ENCODE peak calls at places on chromosomes 12 and 14, in nine cellular contexts. W, D, M, K, S, U, H, X and Y are unnamed samples.
A peak's percentile ranks its signal among the peaks of the same experiment; 100 is the strongest.

GRCh38 chr12:132600048-132601032 is 10.0 kb downstream of the LRCOL1 start:
- DNase-seq in X (peak; percentile 44), U (peak; percentile 54), W (peak; percentile 89), M (peak; percentile 16), S (peak; percentile 85), H (peak; percentile 66), K (peak; percentile 78), D (peak; percentile 77), Y (peak; percentile 96)

GRCh38 chr14:72603639-72604038 is 290.3 kb downstream of the DPF3 start:
- DNase-seq in X (peak; percentile 81), S (no peak), H (peak; percentile 84), W (no peak), M (no peak), U (no peak), D (no peak), K (no peak), Y (no peak)

GRCh38 chr12:130775953-130776856 is 60.1 kb upstream of the RIMBP2 start:
- DNase-seq in S (peak; percentile 77), X (peak; percentile 82), W (peak; percentile 87), M (no peak), K (no peak), U (peak; percentile 39), H (peak; percentile 89), D (no peak), Y (peak; percentile 94)

GRCh38 chr14:70096866-70097265 is 91.9 kb downstream of the SLC8A3 start:
- DNase-seq in X (no peak), U (no peak), H (no peak), W (peak; percentile 68), D (no peak), M (no peak), S (no peak), K (no peak), Y (peak; percentile 76)

GRCh38 chr12:70920251-70920851 is at the start of gene PTPRR:
- DNase-seq in K (no peak), D (no peak), W (peak; percentile 80), X (no peak), U (no peak), H (no peak), S (peak; percentile 54), M (no peak), Y (peak; percentile 89)

GRCh38 chr14:99190696-99191662 is 81.0 kb downstream of the BCL11B start:
- DNase-seq in S (no peak), M (no peak), D (no peak), H (no peak), X (no peak), U (no peak), K (no peak), W (no peak), Y (no peak)

GRCh38 chr14:101063121-101063520 is 159.6 kb upstream of the RTL1 start:
- DNase-seq in S (no peak), X (no peak), M (no peak), H (no peak), D (no peak), U (no peak), W (no peak), K (no peak), Y (no peak)

GRCh38 chr12:57454566-57455373 is at the start of gene INHBE:
- DNase-seq in W (peak; percentile 86), H (peak; percentile 69), S (no peak), D (no peak), U (no peak), K (no peak), M (peak; percentile 58), X (peak; percentile 59), Y (peak; percentile 97)

GRCh38 chr12:103632554-103633216 is 45.6 kb downstream of the STAB2 start:
- DNase-seq in X (peak; percentile 2), K (peak; percentile 56), D (peak; percentile 13), S (no peak), W (peak; percentile 85), M (peak; percentile 70), H (no peak), U (peak; percentile 38), Y (peak; percentile 99)

GRCh38 chr14:104698688-104699425 is 9.4 kb downstream of the INF2 start:
- DNase-seq in K (no peak), H (no peak), U (no peak), D (no peak), X (no peak), W (no peak), M (no peak), S (peak; percentile 70), Y (no peak)

GRCh38 chr12:70154960-70155589 is 88.2 kb upstream of the CNOT2 start:
- DNase-seq in D (no peak), H (no peak), X (no peak), M (peak; percentile 65), U (no peak), W (peak; percentile 39), S (no peak), K (no peak), Y (no peak)

GRCh38 chr12:81450920-81451739 is 308.0 kb downstream of the PPFIA2 start:
- DNase-seq in M (peak; percentile 45), X (peak; percentile 64), K (no peak), S (no peak), D (no peak), H (peak; percentile 76), U (peak; percentile 29), W (peak; percentile 92), Y (peak; percentile 89)

GRCh38 chr12:3744216-3744883 is 8.6 kb downstream of the CRACR2A start:
- DNase-seq in K (no peak), S (no peak), W (no peak), X (no peak), D (no peak), H (no peak), U (no peak), M (no peak), Y (peak; percentile 36)
- TF ChIP-seq CTCF in K (no peak), S (no peak), W (no peak), X (no peak), D (no peak), H (no peak), U (no peak), M (peak; percentile 46), Y (peak; percentile 44)

GRCh38 chr14:28704153-28704552 is 62.4 kb upstream of the FOXG1 start:
- DNase-seq in H (peak; percentile 57), U (no peak), W (no peak), K (no peak), X (peak; percentile 47), D (no peak), S (no peak), M (no peak), Y (no peak)
- H3K9me3 ChIP-seq in H (no peaks in the 10 kb centered on the region), U (no peaks in the 10 kb centered on the region), W (no peaks in the 10 kb centered on the region), K (no peaks in the 10 kb centered on the region), X (no peaks in the 10 kb centered on the region), D (no peaks in the 10 kb centered on the region), S (no peaks in the 10 kb centered on the region), M (no peaks in the 10 kb centered on the region), Y (no peaks in the 10 kb centered on the region)

GRCh38 chr14:91155626-91156089 is 41.8 kb downstream of the DGLUCY start:
- DNase-seq in H (no peak), U (no peak), S (no peak), X (no peak), D (no peak), M (no peak), W (no peak), K (no peak), Y (no peak)
- TF ChIP-seq CTCF in H (peak; percentile 4), U (no peak), S (no peak), X (no peak), D (no peak), M (peak; percentile 44), W (no peak), K (no peak), Y (peak; percentile 52)

DNA sequence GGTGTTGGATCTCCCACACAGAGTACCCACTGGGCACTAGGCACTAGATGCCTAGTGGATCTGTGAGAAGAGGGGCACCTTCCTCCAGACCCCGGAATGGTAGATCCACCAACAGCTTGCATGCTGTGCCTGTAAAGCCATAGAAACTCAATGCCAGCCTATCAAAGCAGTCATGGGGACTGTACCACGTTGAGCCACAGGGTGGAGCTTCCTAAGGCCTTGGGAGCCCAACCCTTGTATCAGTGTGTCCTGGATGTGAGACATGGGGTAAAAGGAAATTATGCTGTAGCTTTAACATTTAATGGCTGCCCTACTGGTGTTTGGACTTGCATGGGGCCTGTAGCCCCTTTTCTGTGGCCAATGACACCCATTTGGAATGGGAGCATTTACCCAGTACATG is 1024.9 kb downstream of the TMEM121 start:
- DNase-seq in X (no peak), H (no peak), W (no peak), K (no peak), M (peak; percentile 32), U (no peak), S (no peak), D (no peak), Y (no peak)
- H3K9me3 ChIP-seq in X (peaks cover 8% of the 10 kb centered on the region), H (no peaks in the 10 kb centered on the region), W (peaks cover 35% of the 10 kb centered on the region), K (no peaks in the 10 kb centered on the region), M (no peaks in the 10 kb centered on the region), U (no peaks in the 10 kb centered on the region), S (no peaks in the 10 kb centered on the region), D (no peaks in the 10 kb centered on the region), Y (peaks cover 76% of the 10 kb centered on the region)

GRCh38 chr12:67161322-67161918 is 107.7 kb upstream of the CAND1 start:
- DNase-seq in X (peak; percentile 12), S (no peak), H (peak; percentile 29), M (peak; percentile 49), K (no peak), D (no peak), W (peak; percentile 29), U (peak; percentile 37), Y (peak; percentile 82)
- TF ChIP-seq CTCF in X (peak; percentile 49), S (peak; percentile 30), H (peak; percentile 53), M (peak; percentile 79), K (peak; percentile 50), D (no peak), W (peak; percentile 66), U (no peak), Y (peak; percentile 80)

GRCh38 chr12:38016606-38017005 is 300.0 kb upstream of the ALG10B start:
- DNase-seq in U (no peak), X (no peak), D (no peak), S (no peak), M (no peak), H (no peak), K (no peak), W (no peak), Y (no peak)
- H3K9me3 ChIP-seq in U (no peaks in the 10 kb centered on the region), X (no peaks in the 10 kb centered on the region), D (no peaks in the 10 kb centered on the region), S (no peaks in the 10 kb centered on the region), M (peaks cover 43% of the 10 kb centered on the region), H (no peaks in the 10 kb centered on the region), K (peaks cover 57% of the 10 kb centered on the region), W (peaks cover 81% of the 10 kb centered on the region), Y (peaks cover 100% of the 10 kb centered on the region)

DNA sequence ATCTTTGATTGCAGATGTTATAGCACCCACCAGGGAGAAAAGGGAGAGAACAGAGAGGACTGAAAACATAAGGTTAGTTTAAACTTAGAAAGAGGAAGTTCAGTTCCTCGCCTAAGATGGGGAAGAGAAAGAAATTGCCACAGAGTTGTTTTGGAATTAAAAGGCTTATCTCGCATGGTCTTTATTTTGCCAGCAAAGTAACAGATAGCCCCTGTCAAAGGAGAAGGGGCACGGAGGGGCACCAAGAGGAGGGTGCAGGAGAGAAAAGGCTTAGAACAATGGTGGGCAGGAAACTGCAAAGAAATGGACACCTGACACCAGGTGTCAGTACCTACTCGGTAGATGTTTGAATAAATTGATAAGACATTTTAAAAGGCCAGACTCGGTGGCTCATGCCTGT is 17.8 kb upstream of the OXA1L start:
- DNase-seq in D (no peak), M (peak; percentile 67), W (no peak), U (no peak), S (no peak), X (no peak), H (no peak), K (no peak), Y (no peak)
- TF ChIP-seq CTCF in D (no peak), M (peak; percentile 64), W (no peak), U (no peak), S (no peak), X (no peak), H (no peak), K (no peak), Y (no peak)

GRCh38 chr14:93337143-93337753 is 4.4 kb upstream of the BTBD7 start:
- DNase-seq in W (no peak), H (no peak), M (peak; percentile 21), X (no peak), U (no peak), D (no peak), S (no peak), K (no peak), Y (peak; percentile 72)
- H3K9me3 ChIP-seq in W (peaks cover 5% of the 10 kb centered on the region), H (no peaks in the 10 kb centered on the region), M (peaks cover 22% of the 10 kb centered on the region), X (no peaks in the 10 kb centered on the region), U (peaks cover 4% of the 10 kb centered on the region), D (no peaks in the 10 kb centered on the region), S (no peaks in the 10 kb centered on the region), K (no peaks in the 10 kb centered on the region), Y (peaks cover 36% of the 10 kb centered on the region)